ENCODE peak calls at places on chromosome 22, in seven cellular contexts. R is mesendoderm, J is IMR-90, S is mesenchymal stem cell, O is neuronal stem cell, B is H1, N is trophoblast cell. Z is an unnamed sample.

GRCh38 chr22:44361391-44362126 is 48.8 kb upstream of the SHISAL1 start:
- DNase-seq in R (no peak), J (no peak), S (no peak), O (no peak), B (no peak), N (no peak), Z (no peak)

GRCh38 chr22:45332001-45332400 is 22.3 kb downstream of the FAM118A start:
- DNase-seq in R (no peak), J (no peak), S (no peak), O (no peak), B (no peak), N (no peak), Z (no peak)

GRCh38 chr22:46069518-46070214 is 80.7 kb upstream of the PPARA start:
- DNase-seq in R (no peak), J (peak), S (peak), O (no peak), B (no peak), N (no peak), Z (peak)

GRCh38 chr22:22546490-22546889 is 12.6 kb downstream of the PRAME start:
- DNase-seq in R (no peak), J (peak), S (no peak), O (no peak), B (no peak), N (peak), Z (no peak)

GRCh38 chr22:44337658-44338004 is 24.9 kb upstream of the SHISAL1 start:
- DNase-seq in R (peak), J (peak), S (peak), O (no peak), B (no peak), N (no peak), Z (peak)

GRCh38 chr22:45104313-45104712 is 59.4 kb upstream of the NUP50 start:
- DNase-seq in R (no peak), J (no peak), S (no peak), O (no peak), B (no peak), N (no peak), Z (no peak)

GRCh38 chr22:24516301-24516737 is 21.2 kb downstream of the UPB1 start:
- DNase-seq in R (peak), J (peak), S (peak), O (no peak), B (no peak), N (peak), Z (peak)

GRCh38 chr22:26945565-26945964 is 288.2 kb downstream of the MIAT start:
- DNase-seq in R (no peak), J (no peak), S (no peak), O (no peak), B (no peak), N (no peak), Z (no peak)

GRCh38 chr22:44709881-44710400 is 7.9 kb downstream of the PRR5 start:
- DNase-seq in R (no peak), J (no peak), S (no peak), O (no peak), B (no peak), N (no peak), Z (no peak)

GRCh38 chr22:39932918-39933649 is 27.1 kb upstream of the TMA7B start:
- DNase-seq in R (peak), J (no peak), S (peak), O (peak), B (peak), N (peak), Z (peak)

DNA sequence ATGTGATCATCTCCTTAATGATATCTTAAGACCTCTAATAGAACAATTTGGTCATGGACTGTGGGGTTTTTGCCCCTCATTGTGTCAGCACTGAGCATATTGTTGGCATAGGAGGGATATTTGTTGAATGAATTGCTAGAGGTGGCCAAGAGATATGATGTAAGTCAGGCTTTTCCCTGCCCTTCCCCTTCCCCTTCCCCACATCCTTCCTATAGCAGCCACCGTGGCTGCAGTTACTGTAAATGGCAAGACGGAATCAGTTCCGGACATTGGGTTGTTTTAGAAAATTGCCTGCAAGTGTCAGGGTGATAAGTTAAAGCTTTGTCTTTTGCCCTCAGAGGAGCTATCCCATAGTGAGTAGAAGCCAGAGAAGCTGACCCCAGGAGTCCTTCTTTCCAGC is 23.0 kb downstream of the LIMK2 start:
- DNase-seq in R (no peak), J (no peak), S (peak), O (no peak), B (no peak), N (peak), Z (no peak)
- H3K23ac ChIP-seq in R (no peak), J (peak), S (no peak), O (no peak), B (no peak), N (no peak), Z (no peak)

GRCh38 chr22:30222321-30222720 is 24.2 kb downstream of the LIF start:
- DNase-seq in R (no peak), J (no peak), S (no peak), O (no peak), B (no peak), N (no peak), Z (no peak)

GRCh38 chr22:30223303-30223702 is 23.3 kb downstream of the LIF start:
- DNase-seq in R (no peak), J (no peak), S (no peak), O (no peak), B (no peak), N (no peak), Z (no peak)

GRCh38 chr22:30225220-30225922 is 21.2 kb downstream of the LIF start:
- DNase-seq in R (no peak), J (no peak), S (no peak), O (no peak), B (no peak), N (no peak), Z (no peak)

GRCh38 chr22:30226192-30226832 is 20.2 kb downstream of the LIF start:
- DNase-seq in R (no peak), J (peak), S (peak), O (no peak), B (no peak), N (no peak), Z (no peak)

DNA sequence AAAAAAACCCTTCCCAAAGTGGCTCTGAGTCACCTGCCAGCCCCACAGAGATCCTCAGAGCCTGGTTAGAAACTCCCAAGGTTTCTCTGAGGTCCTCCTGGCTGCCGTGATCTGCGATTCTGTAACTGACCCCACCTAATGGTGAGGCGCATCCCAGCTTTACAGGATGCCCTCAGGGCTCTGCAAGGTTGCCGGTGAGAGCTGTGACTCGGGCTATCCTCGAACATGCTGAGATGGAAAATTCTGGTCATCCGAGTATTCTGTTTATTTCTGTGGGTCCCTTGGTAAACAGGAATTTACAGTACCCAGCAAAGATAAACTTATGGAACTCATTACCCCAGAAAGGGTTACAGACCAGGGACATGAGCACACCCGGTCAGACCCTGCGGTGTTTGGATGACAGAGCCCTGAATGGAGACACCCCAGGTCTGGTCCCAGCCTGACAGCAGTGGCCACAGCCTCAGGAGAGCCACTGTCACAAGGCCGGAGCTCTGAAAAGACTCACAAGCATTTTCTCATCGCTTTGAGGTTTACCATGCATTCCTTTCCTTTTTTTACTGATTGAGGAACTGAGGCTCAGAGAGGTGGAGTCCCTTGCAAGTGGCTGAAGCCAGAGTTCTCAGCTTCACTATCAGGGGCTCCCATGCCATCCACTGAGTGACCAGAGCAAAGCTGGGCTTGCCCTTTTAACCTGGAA is 22.2 kb downstream of the LIF start:
- DNase-seq in R (peak), J (no peak), S (peak), O (no peak), B (no peak), N (no peak), Z (no peak)
- H3K23ac ChIP-seq in R (no peak), J (no peak), S (no peak), O (no peak), B (no peak), N (no peak), Z (no peak)

GRCh38 chr22:25630446-25630845 is 66.0 kb downstream of the GRK3 start:
- DNase-seq in R (no peak), J (no peak), S (no peak), O (no peak), B (no peak), N (peak), Z (no peak)
- H3K23ac ChIP-seq in R (no peak), J (no peak), S (no peak), O (no peak), B (no peak), N (no peak), Z (no peak)

GRCh38 chr22:19480173-19480568 is 451 bp downstream of the CDC45 start:
- DNase-seq in R (no peak), J (no peak), S (no peak), O (no peak), B (no peak), N (no peak), Z (no peak)

GRCh38 chr22:19483481-19484244 is 3.9 kb downstream of the CDC45 start:
- DNase-seq in R (no peak), J (peak), S (peak), O (no peak), B (no peak), N (no peak), Z (no peak)

GRCh38 chr22:19480789-19481188 is 1.1 kb downstream of the CDC45 start:
- DNase-seq in R (no peak), J (no peak), S (no peak), O (no peak), B (no peak), N (no peak), Z (no peak)

GRCh38 chr22:19479358-19480172 is at the start of gene CDC45:
- DNase-seq in R (peak), J (peak), S (peak), O (peak), B (peak), N (peak), Z (peak)

DNA sequence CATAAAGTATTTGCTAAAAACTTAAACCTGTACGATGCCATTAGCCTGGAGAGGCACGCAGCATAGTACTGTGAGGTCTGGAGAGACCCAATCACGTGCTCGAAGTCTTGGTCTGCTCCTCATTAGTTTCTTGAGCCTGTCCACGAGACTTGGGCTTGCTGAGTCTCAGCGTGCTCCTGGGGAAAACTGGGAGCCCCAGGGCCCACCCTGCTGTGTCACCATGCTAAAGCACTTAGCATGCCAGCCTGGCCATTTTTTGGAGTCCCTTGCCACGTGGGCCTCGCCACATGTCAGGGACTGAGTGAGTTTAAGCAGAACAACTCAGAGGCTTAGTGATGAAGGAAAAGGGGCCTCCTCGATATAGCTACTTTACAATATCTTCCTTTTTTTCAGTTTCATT is 2.6 kb downstream of the CDC45 start:
- DNase-seq in R (no peak), J (no peak), S (no peak), O (no peak), B (no peak), N (no peak), Z (no peak)
- H3K23ac ChIP-seq in R (no peak), J (no peak), S (no peak), O (no peak), B (no peak), N (no peak), Z (no peak)

GRCh38 chr22:17706947-17707346 is 67.3 kb downstream of the BID start:
- DNase-seq in R (no peak), J (no peak), S (no peak), O (no peak), B (no peak), N (no peak), Z (no peak)

GRCh38 chr22:17705565-17706450 is 67.3 kb downstream of the BCL2L13 start:
- DNase-seq in R (no peak), J (peak), S (peak), O (no peak), B (no peak), N (peak), Z (no peak)

GRCh38 chr22:17710023-17710422 is 64.2 kb downstream of the BID start:
- DNase-seq in R (no peak), J (no peak), S (no peak), O (no peak), B (no peak), N (no peak), Z (no peak)

GRCh38 chr22:17706451-17706900 is 67.8 kb downstream of the BID start:
- DNase-seq in R (peak), J (peak), S (peak), O (no peak), B (no peak), N (peak), Z (peak)

GRCh38 chr22:17707526-17707925 is 66.7 kb downstream of the BID start:
- DNase-seq in R (no peak), J (no peak), S (peak), O (no peak), B (no peak), N (no peak), Z (no peak)
- H3K23ac ChIP-seq in R (no peak), J (no peak), S (no peak), O (no peak), B (no peak), N (no peak), Z (no peak)

GRCh38 chr22:20621162-20621561 is 113.8 kb downstream of the MED15 start:
- DNase-seq in R (no peak), J (no peak), S (no peak), O (no peak), B (no peak), N (no peak), Z (no peak)

GRCh38 chr22:20619042-20619892 is 111.9 kb downstream of the MED15 start:
- DNase-seq in R (no peak), J (no peak), S (no peak), O (no peak), B (no peak), N (no peak), Z (no peak)

GRCh38 chr22:20625270-20625669 is 117.9 kb downstream of the MED15 start:
- DNase-seq in R (no peak), J (no peak), S (no peak), O (no peak), B (no peak), N (no peak), Z (no peak)

GRCh38 chr22:20624161-20624616 is 116.8 kb downstream of the MED15 start:
- DNase-seq in R (no peak), J (peak), S (peak), O (no peak), B (no peak), N (no peak), Z (no peak)

DNA sequence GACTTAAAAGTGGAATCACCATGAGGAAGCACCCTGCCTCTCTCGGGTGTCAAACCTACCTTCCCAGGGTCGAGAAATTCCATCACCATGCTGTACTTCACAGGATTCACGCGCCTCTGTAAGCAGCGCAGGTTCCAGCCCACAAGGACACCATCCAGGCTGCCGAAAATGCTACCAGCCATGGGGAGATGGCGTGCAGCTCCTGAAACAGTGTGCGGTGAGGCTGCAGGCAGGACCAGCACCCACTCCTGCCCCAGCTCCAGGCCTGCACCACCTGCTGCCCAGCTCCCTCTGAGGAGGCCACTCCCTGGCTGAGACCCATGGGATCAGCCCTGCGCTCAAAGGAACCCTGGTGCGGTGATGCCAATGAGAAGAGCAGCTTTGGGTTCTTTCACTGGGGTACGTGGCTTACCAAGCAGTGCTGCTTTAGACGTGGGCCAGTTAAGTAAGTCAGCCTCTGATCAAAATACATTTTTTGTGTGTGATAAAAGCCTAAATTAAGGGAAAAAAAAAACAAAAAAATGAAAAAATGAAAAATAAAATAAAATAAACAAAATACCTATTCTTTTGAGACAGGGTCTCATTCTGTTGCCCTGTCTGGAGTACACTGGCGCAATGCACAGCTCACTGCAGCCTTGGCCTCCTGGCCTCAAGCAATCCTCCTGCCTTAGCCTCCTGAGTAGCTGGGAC is 115.4 kb downstream of the MED15 start:
- DNase-seq in R (no peak), J (no peak), S (no peak), O (no peak), B (no peak), N (no peak), Z (no peak)
- H3K23ac ChIP-seq in R (no peak), J (no peak), S (no peak), O (peak), B (no peak), N (no peak), Z (no peak)

Z was measured in H9.